ENCODE peak calls at places on chromosomes 16 and 17, in six cellular contexts. One of them, this sample, is unnamed.

GRCh38 chr16:11597268-11597690 is 10.6 kb upstream of the LITAF start:
- DNase-seq in left ventricle myocardium inferior: no peak
- DNase-seq in CD4-positive, CD25-positive, alpha-beta regulatory T cell: no peak
- DNase-seq in BJ: peak
- DNase-seq in PC-9: peak
- DNase-seq in BE2C: no peak
- DNase-seq in this sample: no peak

GRCh38 chr17:19723967-19724366 is 7.6 kb upstream of the SLC47A2 start:
- DNase-seq in left ventricle myocardium inferior: no peak
- DNase-seq in CD4-positive, CD25-positive, alpha-beta regulatory T cell: no peak
- DNase-seq in BJ: no peak
- DNase-seq in PC-9: peak
- DNase-seq in BE2C: no peak
- DNase-seq in this sample: no peak

GRCh38 chr17:17745476-17746455 is 64.5 kb downstream of the RAI1 start:
- DNase-seq in left ventricle myocardium inferior: no peak
- DNase-seq in CD4-positive, CD25-positive, alpha-beta regulatory T cell: no peak
- DNase-seq in BJ: no peak
- DNase-seq in PC-9: no peak
- DNase-seq in BE2C: no peak
- DNase-seq in this sample: no peak

GRCh38 chr17:58710948-58711552 is 18.6 kb downstream of the RAD51C start:
- DNase-seq in left ventricle myocardium inferior: no peak
- DNase-seq in CD4-positive, CD25-positive, alpha-beta regulatory T cell: peak
- DNase-seq in BJ: no peak
- DNase-seq in PC-9: no peak
- DNase-seq in BE2C: peak
- DNase-seq in this sample: no peak

GRCh38 chr17:39240631-39241030 is 14.9 kb upstream of the STAC2 start:
- DNase-seq in left ventricle myocardium inferior: no peak
- DNase-seq in CD4-positive, CD25-positive, alpha-beta regulatory T cell: no peak
- DNase-seq in BJ: no peak
- DNase-seq in PC-9: no peak
- DNase-seq in BE2C: no peak
- DNase-seq in this sample: no peak

GRCh38 chr16:83118365-83118764 is 491.6 kb downstream of the CDH13 start:
- DNase-seq in left ventricle myocardium inferior: no peak
- DNase-seq in CD4-positive, CD25-positive, alpha-beta regulatory T cell: no peak
- DNase-seq in BJ: no peak
- DNase-seq in PC-9: no peak
- DNase-seq in BE2C: no peak
- DNase-seq in this sample: no peak

GRCh38 chr16:85633888-85634287 is 20.8 kb downstream of the GSE1 start:
- DNase-seq in left ventricle myocardium inferior: no peak
- DNase-seq in CD4-positive, CD25-positive, alpha-beta regulatory T cell: no peak
- DNase-seq in BJ: no peak
- DNase-seq in PC-9: no peak
- DNase-seq in BE2C: no peak
- DNase-seq in this sample: no peak

GRCh38 chr17:80984749-80985148 is 6.9 kb upstream of the CHMP6 start:
- DNase-seq in left ventricle myocardium inferior: no peak
- DNase-seq in CD4-positive, CD25-positive, alpha-beta regulatory T cell: no peak
- DNase-seq in BJ: peak
- DNase-seq in PC-9: peak
- DNase-seq in BE2C: no peak
- DNase-seq in this sample: no peak

GRCh38 chr17:82149401-82150099 is 51.5 kb upstream of the FASN start:
- DNase-seq in left ventricle myocardium inferior: no peak
- DNase-seq in CD4-positive, CD25-positive, alpha-beta regulatory T cell: no peak
- DNase-seq in BJ: no peak
- DNase-seq in PC-9: no peak
- DNase-seq in BE2C: no peak
- DNase-seq in this sample: no peak

GRCh38 chr16:73206306-73206705 is 158.4 kb upstream of the ZFHX3 start:
- DNase-seq in left ventricle myocardium inferior: no peak
- DNase-seq in CD4-positive, CD25-positive, alpha-beta regulatory T cell: no peak
- DNase-seq in BJ: no peak
- DNase-seq in PC-9: no peak
- DNase-seq in BE2C: peak
- DNase-seq in this sample: no peak

GRCh38 chr17:8821446-8822105 is 22.4 kb upstream of the MFSD6L start:
- DNase-seq in left ventricle myocardium inferior: no peak
- DNase-seq in CD4-positive, CD25-positive, alpha-beta regulatory T cell: no peak
- DNase-seq in BJ: no peak
- DNase-seq in PC-9: no peak
- DNase-seq in BE2C: no peak
- DNase-seq in this sample: no peak

GRCh38 chr16:22400899-22401298 is 26.5 kb upstream of the CDR2 start:
- DNase-seq in left ventricle myocardium inferior: no peak
- DNase-seq in CD4-positive, CD25-positive, alpha-beta regulatory T cell: no peak
- DNase-seq in BJ: no peak
- DNase-seq in PC-9: no peak
- DNase-seq in BE2C: no peak
- DNase-seq in this sample: no peak

GRCh38 chr17:50203086-50203485 is 1.7 kb upstream of the COL1A1 start:
- DNase-seq in left ventricle myocardium inferior: no peak
- DNase-seq in CD4-positive, CD25-positive, alpha-beta regulatory T cell: no peak
- DNase-seq in BJ: no peak
- DNase-seq in PC-9: no peak
- DNase-seq in BE2C: no peak
- DNase-seq in this sample: no peak

GRCh38 chr16:47780213-47780612 is 319.1 kb downstream of the PHKB start:
- DNase-seq in left ventricle myocardium inferior: no peak
- DNase-seq in CD4-positive, CD25-positive, alpha-beta regulatory T cell: no peak
- DNase-seq in BJ: no peak
- DNase-seq in PC-9: no peak
- DNase-seq in BE2C: no peak
- DNase-seq in this sample: no peak

GRCh38 chr17:76492989-76493501 is 8.2 kb downstream of the RHBDF2 start:
- DNase-seq in left ventricle myocardium inferior: peak
- DNase-seq in CD4-positive, CD25-positive, alpha-beta regulatory T cell: no peak
- DNase-seq in BJ: no peak
- DNase-seq in PC-9: peak
- DNase-seq in BE2C: no peak
- DNase-seq in this sample: no peak

GRCh38 chr17:56125830-56126819 is 27.1 kb upstream of the ANKFN1 start:
- DNase-seq in left ventricle myocardium inferior: no peak
- DNase-seq in CD4-positive, CD25-positive, alpha-beta regulatory T cell: no peak
- DNase-seq in BJ: peak
- DNase-seq in PC-9: peak
- DNase-seq in BE2C: peak
- DNase-seq in this sample: no peak

GRCh38 chr17:3892095-3892998 is 506 bp downstream of the CAMKK1 start:
- DNase-seq in left ventricle myocardium inferior: peak
- DNase-seq in CD4-positive, CD25-positive, alpha-beta regulatory T cell: peak
- DNase-seq in BJ: peak
- DNase-seq in PC-9: peak
- DNase-seq in BE2C: peak
- DNase-seq in this sample: peak

GRCh38 chr16:61792194-61792904 is 243.9 kb downstream of the CDH8 start:
- DNase-seq in left ventricle myocardium inferior: no peak
- DNase-seq in CD4-positive, CD25-positive, alpha-beta regulatory T cell: no peak
- DNase-seq in BJ: peak
- DNase-seq in PC-9: no peak
- DNase-seq in BE2C: no peak
- DNase-seq in this sample: peak

GRCh38 chr17:307741-308507 is 44.7 kb downstream of the RPH3AL start:
- DNase-seq in left ventricle myocardium inferior: peak
- DNase-seq in CD4-positive, CD25-positive, alpha-beta regulatory T cell: no peak
- DNase-seq in BJ: no peak
- DNase-seq in PC-9: no peak
- DNase-seq in BE2C: no peak
- DNase-seq in this sample: no peak

GRCh38 chr17:81388612-81389367 is 6.5 kb upstream of the BAHCC1 start:
- DNase-seq in left ventricle myocardium inferior: no peak
- DNase-seq in CD4-positive, CD25-positive, alpha-beta regulatory T cell: no peak
- DNase-seq in BJ: no peak
- DNase-seq in PC-9: no peak
- DNase-seq in BE2C: peak
- DNase-seq in this sample: peak

GRCh38 chr16:68426355-68426652 is 22.0 kb downstream of the SMPD3 start:
- DNase-seq in left ventricle myocardium inferior: no peak
- DNase-seq in CD4-positive, CD25-positive, alpha-beta regulatory T cell: no peak
- DNase-seq in BJ: no peak
- DNase-seq in PC-9: peak
- DNase-seq in BE2C: no peak
- DNase-seq in this sample: no peak

GRCh38 chr16:57132470-57132869 is 40.1 kb downstream of the CPNE2 start:
- DNase-seq in left ventricle myocardium inferior: no peak
- DNase-seq in CD4-positive, CD25-positive, alpha-beta regulatory T cell: no peak
- DNase-seq in BJ: no peak
- DNase-seq in PC-9: peak
- DNase-seq in BE2C: peak
- DNase-seq in this sample: no peak
- H3K4me3 ChIP-seq in left ventricle myocardium inferior: no peak
- H3K4me3 ChIP-seq in CD4-positive, CD25-positive, alpha-beta regulatory T cell: no peak
- H3K4me3 ChIP-seq in BJ: no peak
- H3K4me3 ChIP-seq in PC-9: no peak
- H3K4me3 ChIP-seq in BE2C: no peak
- H3K4me3 ChIP-seq in this sample: no peak

GRCh38 chr17:78979780-78980623 is at the start of gene LGALS3BP:
- DNase-seq in left ventricle myocardium inferior: peak
- DNase-seq in CD4-positive, CD25-positive, alpha-beta regulatory T cell: no peak
- DNase-seq in BJ: no peak
- DNase-seq in PC-9: peak
- DNase-seq in BE2C: peak
- DNase-seq in this sample: peak
- H3K4me3 ChIP-seq in left ventricle myocardium inferior: peak
- H3K4me3 ChIP-seq in CD4-positive, CD25-positive, alpha-beta regulatory T cell: peak
- H3K4me3 ChIP-seq in BJ: peak
- H3K4me3 ChIP-seq in PC-9: peak
- H3K4me3 ChIP-seq in BE2C: peak
- H3K4me3 ChIP-seq in this sample: peak

DNA sequence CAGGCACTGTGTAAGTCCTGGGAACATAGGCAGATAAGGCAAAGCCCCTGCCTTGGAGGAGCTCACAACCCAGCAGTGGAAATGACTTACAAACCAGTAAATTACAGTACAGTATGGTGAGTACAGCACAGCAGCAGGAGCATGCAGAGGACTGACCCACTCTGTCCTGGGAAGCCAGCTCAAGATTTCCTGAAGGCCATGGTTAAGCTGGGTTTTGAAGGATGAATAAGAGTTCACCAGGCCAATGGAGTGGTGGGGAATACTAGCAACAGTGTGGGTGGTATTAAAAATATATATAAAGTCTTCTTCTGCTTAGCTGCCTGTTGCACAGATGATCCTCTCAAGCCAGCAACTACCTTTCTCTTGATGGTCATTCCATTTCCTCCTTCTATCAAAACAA is 3.0 kb upstream of the GAN start:
- DNase-seq in left ventricle myocardium inferior: no peak
- DNase-seq in CD4-positive, CD25-positive, alpha-beta regulatory T cell: no peak
- DNase-seq in BJ: no peak
- DNase-seq in PC-9: no peak
- DNase-seq in BE2C: no peak
- DNase-seq in this sample: no peak
- H3K4me3 ChIP-seq in left ventricle myocardium inferior: no peak
- H3K4me3 ChIP-seq in CD4-positive, CD25-positive, alpha-beta regulatory T cell: no peak
- H3K4me3 ChIP-seq in BJ: no peak
- H3K4me3 ChIP-seq in PC-9: no peak
- H3K4me3 ChIP-seq in BE2C: no peak
- H3K4me3 ChIP-seq in this sample: no peak

GRCh38 chr17:27996157-27997043 is 46.1 kb upstream of the NLK start:
- DNase-seq in left ventricle myocardium inferior: no peak
- DNase-seq in CD4-positive, CD25-positive, alpha-beta regulatory T cell: no peak
- DNase-seq in BJ: no peak
- DNase-seq in PC-9: no peak
- DNase-seq in BE2C: no peak
- DNase-seq in this sample: no peak
- H3K4me3 ChIP-seq in left ventricle myocardium inferior: no peak
- H3K4me3 ChIP-seq in CD4-positive, CD25-positive, alpha-beta regulatory T cell: no peak
- H3K4me3 ChIP-seq in BJ: no peak
- H3K4me3 ChIP-seq in PC-9: no peak
- H3K4me3 ChIP-seq in BE2C: no peak
- H3K4me3 ChIP-seq in this sample: no peak